ENCODE peak calls at places on chromosomes 4 and X, in six cellular contexts. B is activated CD8-positive, alpha-beta memory T cell treated with anti-CD3 and anti-CD28 coated beads for 1 hour; T is glutamatergic neuron; G is right cardiac atrium; F is tibial artery; S is WTC11. J is an unnamed sample.
A peak's percentile ranks its signal among the peaks of the same experiment; 100 is the strongest.

GRCh38 chrX:119095936-119096335 is 23.1 kb downstream of the CT47C1 start:
- DNase-seq in B (no peak), T (no peak), G (no peak), F (no peak), S (no peak), J (no peak)

GRCh38 chrX:47648376-47648775 is 2.0 kb downstream of the ELK1 start:
- DNase-seq in B (no peak), T (no peak), G (no peak), F (no peak), S (no peak), J (no peak)

GRCh38 chrX:134548257-134548732 is 88.3 kb downstream of the HPRT1 start:
- DNase-seq in B (no peak), T (no peak), G (no peak), F (no peak), S (no peak), J (no peak)

GRCh38 chr4:104749062-104749461 is 254.4 kb upstream of the CXXC4 start:
- DNase-seq in B (no peak), T (no peak), G (no peak), F (no peak), S (no peak), J (no peak)

GRCh38 chrX:1493877-1494510 is 41.3 kb upstream of the ASMTL start:
- DNase-seq in B (no peak), T (peak; percentile 72), G (no peak), F (no peak), S (no peak), J (no peak)

GRCh38 chr4:86376850-86377249 is 17.0 kb upstream of the MAPK10 start:
- DNase-seq in B (no peak), T (no peak), G (no peak), F (no peak), S (no peak), J (no peak)

GRCh38 chr4:146381263-146381872 is 140.4 kb downstream of the SLC10A7 start:
- DNase-seq in B (no peak), T (no peak), G (no peak), F (no peak), S (no peak), J (no peak)

GRCh38 chr4:76589402-76589801 is 154.4 kb downstream of the SHROOM3 start:
- DNase-seq in B (no peak), T (no peak), G (no peak), F (no peak), S (no peak), J (no peak)

GRCh38 chr4:85932371-85933305 is 427.2 kb downstream of the MAPK10 start:
- DNase-seq in B (no peak), T (no peak), G (no peak), F (no peak), S (no peak), J (no peak)

GRCh38 chr4:85555210-85555609 is 80.3 kb downstream of the ARHGAP24 start:
- DNase-seq in B (no peak), T (no peak), G (no peak), F (no peak), S (no peak), J (no peak)

GRCh38 chr4:98688416-98689290 is 30.2 kb upstream of the TSPAN5 start:
- DNase-seq in B (no peak), T (no peak), G (no peak), F (no peak), S (no peak), J (no peak)

GRCh38 chr4:3376266-3376665 is 65.5 kb upstream of the HGFAC start:
- DNase-seq in B (no peak), T (no peak), G (no peak), F (no peak), S (no peak), J (no peak)

GRCh38 chr4:168584321-168584771 is 87.5 kb downstream of the PALLD start:
- DNase-seq in B (no peak), T (no peak), G (no peak), F (no peak), S (no peak), J (no peak)

GRCh38 chrX:6227445-6227820 is 1.2 kb downstream of the NLGN4X start:
- DNase-seq in B (no peak), T (peak; percentile 31), G (no peak), F (no peak), S (peak; percentile 12), J (peak; percentile 5)

GRCh38 chrX:17987783-17988182 is 126.7 kb upstream of the RAI2 start:
- DNase-seq in B (no peak), T (no peak), G (no peak), F (no peak), S (no peak), J (no peak)

GRCh38 chr4:179625391-179625790 is 2183.2 kb upstream of the AGA start:
- DNase-seq in B (no peak), T (no peak), G (no peak), F (no peak), S (no peak), J (no peak)

GRCh38 chr4:88960576-88960975 is 96.4 kb downstream of the FAM13A start:
- DNase-seq in B (no peak), T (no peak), G (no peak), F (no peak), S (no peak), J (no peak)

GRCh38 chr4:90542216-90542615 is 415.0 kb downstream of the CCSER1 start:
- DNase-seq in B (no peak), T (no peak), G (no peak), F (no peak), S (no peak), J (no peak)

GRCh38 chr4:181832305-181832704 is 410.9 kb upstream of the TENM3 start:
- DNase-seq in B (no peak), T (no peak), G (no peak), F (no peak), S (no peak), J (no peak)

GRCh38 chr4:140423106-140423505 is 4.3 kb downstream of the CLGN start:
- DNase-seq in B (no peak), T (no peak), G (no peak), F (no peak), S (no peak), J (no peak)

GRCh38 chr4:112378858-112379257 is 81.7 kb downstream of the ALPK1 start:
- DNase-seq in B (no peak), T (no peak), G (no peak), F (no peak), S (no peak), J (no peak)

GRCh38 chr4:148203056-148203898 is 238.9 kb downstream of the NR3C2 start:
- DNase-seq in B (no peak), T (no peak), G (no peak), F (no peak), S (peak; percentile 25), J (no peak)

GRCh38 chr4:53962516-53963225 is 101.7 kb downstream of the CHIC2 start:
- DNase-seq in B (no peak), T (no peak), G (no peak), F (no peak), S (no peak), J (no peak)

J was measured in endothelial cell.